ENCODE peak calls at places on chromosome 22, in six cellular contexts. P is IMR-90, L is transverse colon, M is tibial nerve, N is HepG2, O is testis. G is an unnamed sample.

GRCh38 chr22:38881464-38881871 is 9.5 kb upstream of the CBX6 start:
- DNase-seq in P (peak), L (peak), M (peak), N (no peak), O (peak), G (peak)

GRCh38 chr22:22123118-22123959 is 121.2 kb upstream of the VPREB1 start:
- DNase-seq in P (no peak), L (no peak), M (no peak), N (no peak), O (peak), G (no peak)

GRCh38 chr22:30582051-30582450 is 7.6 kb upstream of the GAL3ST1 start:
- DNase-seq in P (no peak), L (no peak), M (no peak), N (no peak), O (no peak), G (no peak)

GRCh38 chr22:48673806-48674500 is 1153.7 kb downstream of the BRD1 start:
- DNase-seq in P (no peak), L (no peak), M (no peak), N (no peak), O (no peak), G (no peak)

GRCh38 chr22:49099496-49100124 is 728.1 kb downstream of the BRD1 start:
- DNase-seq in P (no peak), L (no peak), M (no peak), N (no peak), O (no peak), G (no peak)

GRCh38 chr22:34975721-34976120 is 90.2 kb upstream of the ISX start:
- DNase-seq in P (no peak), L (no peak), M (no peak), N (no peak), O (no peak), G (no peak)

GRCh38 chr22:44920183-44920582 is 89.6 kb downstream of the PHF21B start:
- DNase-seq in P (no peak), L (no peak), M (no peak), N (no peak), O (no peak), G (no peak)

GRCh38 chr22:21688706-21689381 is 23.0 kb downstream of the PPIL2 start:
- DNase-seq in P (no peak), L (no peak), M (no peak), N (no peak), O (no peak), G (no peak)

GRCh38 chr22:25736378-25737011 is 5.5 kb upstream of the MYO18B start:
- DNase-seq in P (no peak), L (no peak), M (no peak), N (no peak), O (no peak), G (no peak)

GRCh38 chr22:45187891-45188290 is 24.2 kb downstream of the NUP50 start:
- DNase-seq in P (no peak), L (no peak), M (no peak), N (no peak), O (peak), G (no peak)

GRCh38 chr22:48505891-48506290 is 1321.8 kb downstream of the BRD1 start:
- DNase-seq in P (no peak), L (no peak), M (no peak), N (no peak), O (no peak), G (no peak)

GRCh38 chr22:44225812-44226211 is 45.1 kb downstream of the PARVG start:
- DNase-seq in P (no peak), L (no peak), M (no peak), N (no peak), O (no peak), G (no peak)

GRCh38 chr22:44799077-44799931 is 46.9 kb downstream of the ARHGAP8 start:
- DNase-seq in P (no peak), L (no peak), M (no peak), N (no peak), O (no peak), G (no peak)

GRCh38 chr22:44395116-44396005 is 82.6 kb upstream of the SHISAL1 start:
- DNase-seq in P (no peak), L (peak), M (no peak), N (no peak), O (peak), G (peak)

GRCh38 chr22:45483319-45483718 is 19.4 kb upstream of the FBLN1 start:
- DNase-seq in P (no peak), L (no peak), M (no peak), N (no peak), O (no peak), G (no peak)

GRCh38 chr22:24441406-24442351 is 14.3 kb downstream of the ADORA2A start:
- DNase-seq in P (no peak), L (no peak), M (no peak), N (no peak), O (no peak), G (no peak)

GRCh38 chr22:49350441-49351121 is 477.1 kb downstream of the BRD1 start:
- DNase-seq in P (no peak), L (peak), M (no peak), N (no peak), O (no peak), G (no peak)

GRCh38 chr22:42365337-42365865 is 66.8 kb downstream of the NFAM1 start:
- DNase-seq in P (no peak), L (no peak), M (no peak), N (no peak), O (peak), G (no peak)

GRCh38 chr22:46971141-46971775 is 208.8 kb downstream of the TBC1D22A start:
- DNase-seq in P (peak), L (no peak), M (no peak), N (no peak), O (peak), G (peak)

GRCh38 chr22:47213571-47214230 is 451.3 kb downstream of the TBC1D22A start:
- DNase-seq in P (no peak), L (peak), M (no peak), N (peak), O (peak), G (no peak)

GRCh38 chr22:39236321-39237275 is 8.2 kb downstream of the PDGFB start:
- DNase-seq in P (no peak), L (peak), M (no peak), N (no peak), O (no peak), G (peak)

GRCh38 chr22:44025171-44026065 is 1.3 kb downstream of the PARVB start:
- DNase-seq in P (no peak), L (peak), M (no peak), N (no peak), O (peak), G (no peak)

GRCh38 chr22:23196165-23196564 is 15.9 kb downstream of the BCR start:
- DNase-seq in P (no peak), L (no peak), M (no peak), N (no peak), O (no peak), G (no peak)

GRCh38 chr22:34804588-34804987 is 261.4 kb upstream of the ISX start:
- DNase-seq in P (no peak), L (no peak), M (no peak), N (no peak), O (no peak), G (no peak)

GRCh38 chr22:47072642-47072967 is 310.2 kb downstream of the TBC1D22A start:
- DNase-seq in P (no peak), L (no peak), M (no peak), N (no peak), O (no peak), G (no peak)

GRCh38 chr22:47000256-47000655 is 237.8 kb downstream of the TBC1D22A start:
- DNase-seq in P (no peak), L (no peak), M (no peak), N (no peak), O (no peak), G (no peak)

GRCh38 chr22:23072911-23073491 is 2.7 kb downstream of the GNAZ start:
- DNase-seq in P (no peak), L (no peak), M (no peak), N (no peak), O (no peak), G (peak)

GRCh38 chr22:38824587-38824986 is 19.2 kb downstream of the NPTXR start:
- DNase-seq in P (peak), L (peak), M (no peak), N (peak), O (peak), G (peak)

GRCh38 chr22:29633514-29634312 is 30.3 kb downstream of the NF2 start:
- DNase-seq in P (peak), L (no peak), M (no peak), N (no peak), O (no peak), G (no peak)

GRCh38 chr22:29987143-29987542 is 93.1 kb upstream of the HORMAD2 start:
- DNase-seq in P (no peak), L (no peak), M (no peak), N (no peak), O (no peak), G (no peak)

GRCh38 chr22:44952863-44953790 is 56.7 kb downstream of the PHF21B start:
- DNase-seq in P (no peak), L (no peak), M (no peak), N (no peak), O (no peak), G (no peak)

GRCh38 chr22:42067706-42068350 is 2.8 kb downstream of the NAGA start:
- DNase-seq in P (no peak), L (no peak), M (no peak), N (no peak), O (no peak), G (no peak)

GRCh38 chr22:42805016-42805997 is 51.8 kb downstream of the ARFGAP3 start:
- DNase-seq in P (no peak), L (no peak), M (no peak), N (peak), O (peak), G (peak)

GRCh38 chr22:40203568-40203967 is 25.8 kb downstream of the TNRC6B start:
- DNase-seq in P (peak), L (no peak), M (no peak), N (no peak), O (no peak), G (no peak)

GRCh38 chr22:49258107-49259010 is 569.3 kb downstream of the BRD1 start:
- DNase-seq in P (no peak), L (no peak), M (no peak), N (no peak), O (no peak), G (no peak)

GRCh38 chr22:47289316-47289985 is 527.0 kb downstream of the TBC1D22A start:
- DNase-seq in P (no peak), L (no peak), M (no peak), N (no peak), O (no peak), G (no peak)

GRCh38 chr22:40491990-40492631 is 121.7 kb downstream of the SGSM3 start:
- DNase-seq in P (peak), L (no peak), M (no peak), N (no peak), O (no peak), G (no peak)

GRCh38 chr22:30041475-30041874 is 38.8 kb upstream of the HORMAD2 start:
- DNase-seq in P (no peak), L (no peak), M (no peak), N (no peak), O (no peak), G (no peak)

GRCh38 chr22:36775966-36776669 is at the start of gene IFT27:
- DNase-seq in P (peak), L (peak), M (peak), N (peak), O (peak), G (peak)
- TF ChIP-seq POLR2A in P (peak), L (peak), M (peak), N (no peak), O (peak), G (no peak)

GRCh38 chr22:20298110-20298802 is 21.6 kb downstream of the DGCR6L start:
- DNase-seq in P (no peak), L (no peak), M (no peak), N (no peak), O (no peak), G (no peak)

GRCh38 chr22:20296598-20296997 is 23.3 kb downstream of the DGCR6L start:
- DNase-seq in P (peak), L (no peak), M (no peak), N (no peak), O (peak), G (no peak)

GRCh38 chr22:20297414-20298109 is 22.3 kb downstream of the DGCR6L start:
- DNase-seq in P (no peak), L (no peak), M (no peak), N (no peak), O (no peak), G (no peak)

GRCh38 chr22:20299736-20300136 is 20.1 kb downstream of the DGCR6L start:
- DNase-seq in P (peak), L (peak), M (no peak), N (no peak), O (peak), G (peak)

DNA sequence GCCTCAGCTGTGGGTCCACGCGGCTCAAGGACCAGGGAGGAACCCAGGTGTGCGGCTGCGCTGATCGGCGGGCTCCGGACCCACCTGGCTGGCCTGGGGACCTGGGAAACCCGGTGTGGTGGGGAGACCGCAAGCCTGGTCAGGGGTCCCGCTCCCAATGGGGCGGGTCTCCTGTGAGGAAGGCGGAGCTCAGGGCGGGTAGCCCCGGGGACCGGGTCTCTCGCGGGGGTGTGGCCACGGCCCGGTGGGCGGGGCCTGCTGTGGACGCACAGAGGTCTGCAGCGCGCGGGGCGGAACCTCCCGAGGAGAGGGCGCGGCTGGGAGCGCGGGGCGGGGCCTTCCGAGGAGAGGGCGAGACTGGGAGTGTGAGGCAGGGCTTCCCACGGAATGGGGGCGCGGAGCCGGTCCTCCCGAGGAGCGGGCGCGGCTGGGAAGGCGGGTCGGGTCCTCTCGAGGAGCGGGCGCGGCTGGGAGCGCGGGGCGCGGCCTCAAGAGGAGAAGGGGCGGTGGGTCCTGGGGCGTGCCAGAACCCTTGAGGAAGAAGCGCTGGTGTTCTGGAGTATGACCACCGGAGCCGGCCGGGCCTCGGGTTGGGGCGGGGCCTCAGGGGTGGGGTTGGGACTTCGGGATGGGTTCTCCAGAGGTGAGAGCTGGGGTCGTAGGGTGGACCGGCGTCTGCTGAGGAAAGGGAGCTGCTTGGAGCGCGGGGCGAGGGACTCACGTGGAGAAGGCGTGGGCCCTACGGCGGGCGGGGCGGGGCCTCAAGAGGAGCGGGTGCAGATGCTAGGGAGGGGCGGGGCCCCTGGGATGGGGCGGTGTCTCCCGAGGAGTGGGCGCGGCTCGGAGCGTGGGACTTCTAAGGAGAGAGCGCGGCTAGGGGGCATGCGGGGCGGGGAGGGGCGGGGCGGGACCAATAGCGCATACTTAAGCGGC is 20.8 kb downstream of the DGCR6L start:
- DNase-seq in P (peak), L (peak), M (peak), N (peak), O (peak), G (peak)
- H3K27ac ChIP-seq in P (no peak), L (peak), M (no peak), N (no peak), O (no peak), G (no peak)

GRCh38 chr22:36381513-36382079 is 6.2 kb downstream of the MYH9 start:
- DNase-seq in P (peak), L (no peak), M (no peak), N (no peak), O (no peak), G (no peak)

GRCh38 chr22:36377022-36377631 is 10.6 kb downstream of the MYH9 start:
- DNase-seq in P (no peak), L (no peak), M (no peak), N (no peak), O (no peak), G (no peak)

GRCh38 chr22:36378080-36378788 is 9.5 kb downstream of the MYH9 start:
- DNase-seq in P (no peak), L (no peak), M (no peak), N (no peak), O (no peak), G (no peak)

GRCh38 chr22:36383110-36383581 is 4.6 kb downstream of the MYH9 start:
- DNase-seq in P (peak), L (peak), M (no peak), N (no peak), O (no peak), G (no peak)

GRCh38 chr22:36379593-36380361 is 8.0 kb downstream of the MYH9 start:
- DNase-seq in P (peak), L (no peak), M (no peak), N (no peak), O (no peak), G (no peak)
- H3K4me3 ChIP-seq in P (no peak), L (no peak), M (no peak), N (no peak), O (no peak), G (no peak)

GRCh38 chr22:36369004-36369921 is 18.5 kb downstream of the MYH9 start:
- DNase-seq in P (peak), L (no peak), M (no peak), N (no peak), O (no peak), G (no peak)

GRCh38 chr22:36367479-36367878 is 20.3 kb downstream of the MYH9 start:
- DNase-seq in P (no peak), L (no peak), M (no peak), N (no peak), O (peak), G (peak)

GRCh38 chr22:36369922-36370781 is 17.6 kb downstream of the MYH9 start:
- DNase-seq in P (peak), L (peak), M (no peak), N (peak), O (peak), G (peak)

GRCh38 chr22:36367066-36367465 is 20.7 kb downstream of the MYH9 start:
- DNase-seq in P (no peak), L (no peak), M (no peak), N (no peak), O (no peak), G (no peak)

GRCh38 chr22:36368359-36368983 is 19.3 kb downstream of the MYH9 start:
- DNase-seq in P (peak), L (no peak), M (no peak), N (peak), O (no peak), G (no peak)
- TF ChIP-seq POLR2A in P (no peak), L (no peak), M (no peak), N (no peak), O (no peak), G (no peak)

GRCh38 chr22:32622762-32623147 is 148.1 kb downstream of the FBXO7 start:
- DNase-seq in P (no peak), L (no peak), M (no peak), N (no peak), O (no peak), G (no peak)

GRCh38 chr22:32621656-32622003 is 147.0 kb downstream of the FBXO7 start:
- DNase-seq in P (no peak), L (no peak), M (no peak), N (no peak), O (no peak), G (no peak)

GRCh38 chr22:32622004-32622761 is 147.6 kb downstream of the FBXO7 start:
- DNase-seq in P (peak), L (peak), M (peak), N (peak), O (peak), G (no peak)

GRCh38 chr22:32625985-32626384 is 151.4 kb downstream of the FBXO7 start:
- DNase-seq in P (no peak), L (no peak), M (no peak), N (no peak), O (no peak), G (no peak)

DNA sequence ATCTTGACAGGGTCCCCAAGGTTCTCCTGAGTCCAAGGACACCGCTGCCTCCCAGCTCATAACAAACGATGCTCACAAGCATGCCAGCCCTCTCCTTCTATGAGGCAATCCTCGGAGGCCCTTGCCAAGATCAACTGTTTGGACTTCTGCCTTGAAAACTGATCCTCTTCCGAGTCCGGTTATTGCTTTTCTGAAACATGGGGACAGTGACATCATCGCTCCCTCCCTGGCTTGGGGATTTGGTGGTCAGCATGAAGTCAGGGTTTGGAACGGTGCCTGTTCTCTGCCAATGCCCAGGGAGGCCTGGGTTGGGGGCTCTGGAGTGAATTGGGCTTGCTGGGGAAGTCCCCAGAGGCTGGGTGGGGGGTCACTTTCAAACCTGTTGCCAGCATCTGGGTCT is 149.3 kb downstream of the FBXO7 start:
- DNase-seq in P (peak), L (peak), M (peak), N (peak), O (peak), G (peak)
- H3K27ac ChIP-seq in P (peak), L (peak), M (peak), N (no peak), O (peak), G (peak)

GRCh38 chr22:17943533-17944204 is 80.7 kb downstream of the MICAL3 start:
- DNase-seq in P (no peak), L (no peak), M (no peak), N (no peak), O (no peak), G (peak)

GRCh38 chr22:17945156-17945850 is 79.1 kb downstream of the MICAL3 start:
- DNase-seq in P (no peak), L (no peak), M (no peak), N (no peak), O (no peak), G (no peak)

GRCh38 chr22:17945851-17946690 is 78.3 kb downstream of the MICAL3 start:
- DNase-seq in P (no peak), L (no peak), M (no peak), N (no peak), O (no peak), G (no peak)

GRCh38 chr22:17942721-17943120 is 81.6 kb downstream of the MICAL3 start:
- DNase-seq in P (no peak), L (no peak), M (no peak), N (no peak), O (no peak), G (no peak)

DNA sequence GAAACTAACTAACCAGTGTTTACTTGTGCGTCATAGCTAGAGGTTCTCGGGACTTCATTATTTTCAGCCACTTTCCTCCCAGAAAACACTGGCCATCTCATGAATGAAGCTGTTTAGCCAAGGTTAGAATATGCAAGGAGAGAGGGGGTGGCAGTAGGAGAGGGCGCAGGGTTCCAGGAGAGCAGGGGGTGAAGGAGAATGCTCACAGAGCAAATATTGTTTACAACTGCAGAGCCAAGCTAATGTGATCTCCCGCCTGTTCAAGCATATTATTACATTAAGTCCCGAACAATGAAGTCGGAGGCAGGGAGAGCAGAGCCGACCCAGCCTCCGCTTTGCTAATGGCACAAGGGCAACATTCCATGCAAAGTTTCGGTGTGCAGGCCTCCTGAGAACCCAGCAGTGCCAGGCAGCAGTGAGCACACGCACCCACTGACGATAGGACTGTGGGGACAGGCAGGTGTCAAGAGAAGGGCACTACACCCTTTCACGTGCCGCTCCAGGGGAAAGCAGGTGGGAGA is 80.1 kb downstream of the MICAL3 start:
- DNase-seq in P (no peak), L (no peak), M (no peak), N (no peak), O (no peak), G (no peak)
- H3K4me3 ChIP-seq in P (no peak), L (no peak), M (no peak), N (no peak), O (no peak), G (no peak)

GRCh38 chr22:36409911-36410756 is 22.4 kb upstream of the MYH9 start:
- DNase-seq in P (no peak), L (peak), M (no peak), N (peak), O (peak), G (peak)
- TF ChIP-seq POLR2A in P (no peak), L (peak), M (no peak), N (peak), O (no peak), G (peak)

G was measured in body of pancreas.